ENCODE peak calls at places on chromosome 18, in ten cellular contexts. U, F, O, A, I, T, K, V, B and S are unnamed samples.

GRCh38 chr18:53990485-53990884 is 234.0 kb downstream of the MBD2 start:
- DNase-seq in U (no peak), V (no peak), B (no peak), T (no peak), I (no peak), F (no peak), K (no peak), A (no peak), O (no peak), S (no peak)

GRCh38 chr18:37864122-37864521 is 298.5 kb upstream of the CELF4 start:
- DNase-seq in A (no peak), O (no peak), U (no peak), B (no peak), I (no peak), T (no peak), K (no peak), F (no peak), V (no peak), S (no peak)

GRCh38 chr18:53056064-53056463 is 716.1 kb downstream of the DCC start:
- DNase-seq in F (no peak), K (no peak), V (no peak), A (no peak), T (no peak), O (no peak), I (no peak), B (no peak), U (no peak), S (no peak)

GRCh38 chr18:62867521-62867920 is 152.2 kb downstream of the PHLPP1 start:
- DNase-seq in U (no peak), B (no peak), V (no peak), I (no peak), O (no peak), A (no peak), K (no peak), F (no peak), T (no peak), S (no peak)

GRCh38 chr18:11689972-11690570 is 1.0 kb downstream of the GNAL start:
- DNase-seq in I (no peak), F (no peak), T (no peak), U (no peak), V (no peak), O (no peak), K (no peak), B (no peak), A (no peak), S (no peak)

GRCh38 chr18:30991397-30991796 is 51.1 kb downstream of the DSC3 start:
- DNase-seq in U (no peak), B (no peak), T (no peak), O (no peak), I (no peak), K (no peak), A (no peak), F (no peak), V (no peak), S (no peak)

GRCh38 chr18:79677840-79678239 is 1.8 kb upstream of the CTDP1 start:
- DNase-seq in O (no peak), B (no peak), K (no peak), U (no peak), I (no peak), F (peak), T (no peak), V (no peak), A (no peak), S (no peak)

GRCh38 chr18:43786893-43787292 is 509.6 kb upstream of the SYT4 start:
- DNase-seq in U (no peak), K (no peak), F (no peak), I (no peak), A (no peak), V (no peak), T (no peak), B (no peak), O (no peak), S (no peak)

GRCh38 chr18:31684279-31685096 is at the start of gene B4GALT6:
- DNase-seq in V (peak), O (no peak), F (no peak), A (peak), K (no peak), T (peak), U (no peak), B (peak), I (peak), S (no peak)

GRCh38 chr18:23856466-23857175 is 157.9 kb upstream of the TTC39C start:
- DNase-seq in B (no peak), A (no peak), K (no peak), I (no peak), V (no peak), U (no peak), O (no peak), T (no peak), F (no peak), S (no peak)
- H3K27ac ChIP-seq in B (no peak), A (no peak), K (no peak), I (no peak), V (no peak), U (no peak), O (no peak), T (no peak), F (no peak), S (no peak)

DNA sequence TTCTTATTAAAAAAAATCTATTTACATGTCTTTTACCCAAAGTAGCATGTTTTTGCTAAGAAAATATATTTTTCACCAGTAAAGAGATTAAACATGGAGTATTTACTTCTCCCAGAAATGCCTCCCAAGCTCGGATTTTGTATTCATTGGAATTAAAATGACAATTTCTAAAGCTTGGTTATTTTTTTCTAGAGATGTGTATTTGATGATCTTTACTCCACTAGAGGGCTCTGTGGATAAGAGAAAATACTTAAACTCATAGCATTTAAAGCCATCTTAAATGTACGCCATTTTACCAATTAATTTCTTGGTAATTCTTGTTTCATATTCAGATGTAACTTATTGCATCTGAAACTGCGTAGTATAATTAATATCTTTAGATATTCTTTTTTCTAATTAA is 461.4 kb downstream of the GALR1 start:
- DNase-seq in I (no peak), V (no peak), B (peak), K (no peak), U (no peak), T (no peak), F (no peak), A (no peak), O (no peak), S (no peak)
- TF ChIP-seq CTCF in I (no peak), V (no peak), B (peak), K (peak), U (no peak), T (no peak), F (no peak), A (no peak), O (no peak), S (no peak)

GRCh38 chr18:23245461-23245860 is 110.2 kb downstream of the CABLES1 start:
- DNase-seq in B (no peak), A (no peak), V (no peak), T (no peak), I (no peak), O (no peak), U (no peak), F (no peak), K (no peak), S (no peak)
- H3K27ac ChIP-seq in B (no peak), A (no peak), V (no peak), T (no peak), I (no peak), O (no peak), U (no peak), F (no peak), K (no peak), S (no peak)

DNA sequence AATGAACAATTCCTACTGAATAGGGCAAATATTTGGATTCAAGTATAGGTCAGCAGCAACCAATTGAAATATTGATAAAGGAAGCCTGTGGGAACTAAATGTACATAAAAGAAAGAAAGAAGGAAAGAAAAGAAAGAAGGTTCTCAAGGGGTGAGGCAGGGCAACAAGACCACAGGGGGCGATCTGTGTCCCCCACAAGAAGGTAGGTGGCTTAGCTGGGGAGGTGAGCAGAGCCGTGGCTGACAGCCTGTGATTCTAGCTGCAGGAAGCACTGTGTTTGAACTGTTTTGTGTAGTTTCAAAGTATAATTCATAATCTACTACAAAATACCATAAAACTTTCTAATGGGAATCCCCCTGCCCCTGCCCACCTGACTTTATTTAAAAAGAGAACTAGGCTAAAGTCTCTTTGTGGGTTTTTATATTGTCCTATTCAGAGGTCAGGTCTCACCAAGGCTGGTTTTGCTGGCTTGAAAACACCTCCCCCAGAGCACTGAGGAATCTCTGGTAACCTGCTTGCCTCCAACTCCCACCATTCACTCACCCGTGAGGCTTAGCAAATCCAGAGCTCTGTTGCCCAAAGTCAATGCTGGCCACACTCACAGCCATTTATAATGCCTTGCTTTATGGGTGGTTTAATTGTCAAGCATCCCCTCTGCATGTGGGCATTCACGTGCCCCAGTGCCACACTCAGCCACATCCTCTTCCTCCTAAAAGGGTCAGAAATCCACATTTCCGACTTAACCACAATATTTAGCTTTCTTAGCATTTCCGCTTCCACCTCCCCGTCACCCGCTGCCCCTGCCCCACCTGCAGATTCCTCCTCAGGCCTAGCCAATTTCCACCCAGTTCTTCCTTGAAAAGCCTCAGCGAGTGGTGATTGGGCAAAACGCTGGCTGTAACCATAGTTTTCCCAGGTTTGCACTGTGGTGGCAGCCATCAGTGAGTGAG is 36.4 kb upstream of the LMAN1 start:
- DNase-seq in U (no peak), V (no peak), I (no peak), F (no peak), O (no peak), K (no peak), T (no peak), A (no peak), B (no peak), S (no peak)
- TF ChIP-seq CTCF in U (no peak), V (peak), I (no peak), F (no peak), O (no peak), K (no peak), T (no peak), A (no peak), B (no peak), S (no peak)